ENCODE peak calls at places on chromosomes 5 and 9, in eight cellular contexts. U is PC-3; J is tibial artery; A is dorsolateral prefrontal cortex; B is colonic mucosa; E is CD8-positive, alpha-beta T cell; I is transverse colon; Y is GM12865. K is an unnamed sample.

GRCh38 chr5:39767906-39768305 is 343.1 kb upstream of the DAB2 start:
- DNase-seq in J (no peak), Y (no peak), I (no peak), E (no peak), U (no peak), B (no peak), A (no peak), K (no peak)

GRCh38 chr5:75465480-75465879 is 45.9 kb downstream of the CERT1 start:
- DNase-seq in J (no peak), A (no peak), B (no peak), I (no peak), Y (no peak), U (no peak), E (no peak), K (no peak)

GRCh38 chr5:179906294-179906794 is 1.4 kb downstream of the TBC1D9B start:
- DNase-seq in Y (no peak), E (no peak), J (no peak), U (no peak), I (no peak), A (no peak), B (no peak), K (no peak)

GRCh38 chr5:150616024-150616470 is 24.4 kb upstream of the SYNPO start:
- DNase-seq in B (peak), U (no peak), I (peak), A (no peak), Y (no peak), E (no peak), J (no peak), K (no peak)

GRCh38 chr5:19928556-19929421 is 59.2 kb downstream of the CDH18 start:
- DNase-seq in A (no peak), B (no peak), U (peak), Y (no peak), J (no peak), E (no peak), I (no peak), K (peak)

GRCh38 chr9:94076557-94076956 is 7.7 kb upstream of the PTPDC1 start:
- DNase-seq in A (no peak), J (no peak), I (no peak), B (no peak), E (no peak), Y (no peak), U (no peak), K (no peak)

GRCh38 chr9:124329996-124330714 is 72.4 kb downstream of the NEK6 start:
- DNase-seq in J (no peak), B (no peak), E (no peak), Y (no peak), A (no peak), I (no peak), U (no peak), K (no peak)

GRCh38 chr5:134349463-134349862 is 17.5 kb downstream of the CDKL3 start:
- DNase-seq in U (no peak), A (no peak), E (no peak), I (no peak), B (no peak), Y (no peak), J (no peak), K (no peak)

GRCh38 chr9:116335392-116335791 is 181.8 kb downstream of the PAPPA start:
- DNase-seq in J (no peak), U (no peak), A (no peak), E (no peak), I (no peak), B (no peak), Y (no peak), K (no peak)

GRCh38 chr9:31541626-31542025 is 842.8 kb upstream of the ACO1 start:
- DNase-seq in Y (peak), J (no peak), E (no peak), A (no peak), I (no peak), U (no peak), B (no peak), K (no peak)

GRCh38 chr9:84945878-84946538 is 276.5 kb downstream of the NTRK2 start:
- DNase-seq in J (no peak), I (no peak), Y (no peak), B (no peak), A (no peak), E (no peak), U (no peak), K (no peak)

GRCh38 chr9:86354882-86355399 is 731 bp upstream of the TUT7 start:
- DNase-seq in Y (no peak), E (no peak), U (no peak), B (no peak), I (no peak), A (no peak), J (no peak), K (no peak)

GRCh38 chr9:127176631-127177030 is 54.2 kb upstream of the ANGPTL2 start:
- DNase-seq in A (no peak), E (no peak), B (peak), I (no peak), Y (no peak), J (peak), U (no peak), K (no peak)

GRCh38 chr5:1163879-1164278 is 37.5 kb upstream of the SLC6A19 start:
- DNase-seq in J (no peak), A (no peak), B (no peak), U (no peak), Y (no peak), E (no peak), I (no peak), K (no peak)

GRCh38 chr5:57422993-57423392 is 59.6 kb downstream of the ACTBL2 start:
- DNase-seq in E (no peak), J (no peak), U (no peak), B (no peak), I (no peak), Y (no peak), A (no peak), K (no peak)

GRCh38 chr5:2750026-2750757 is 1.3 kb downstream of the IRX2 start:
- DNase-seq in I (no peak), U (no peak), A (no peak), E (no peak), Y (no peak), B (no peak), J (no peak), K (peak)

GRCh38 chr9:129484325-129485000 is 136.4 kb downstream of the C9orf50 start:
- DNase-seq in Y (no peak), E (no peak), A (no peak), J (no peak), I (no peak), B (no peak), U (no peak), K (no peak)

GRCh38 chr9:3708751-3709150 is 182.9 kb upstream of the RFX3 start:
- DNase-seq in B (no peak), E (no peak), Y (no peak), I (no peak), U (peak), A (no peak), J (no peak), K (peak)

GRCh38 chr5:172713113-172713808 is 57.7 kb downstream of the DUSP1 start:
- DNase-seq in E (peak), A (peak), Y (peak), B (peak), I (peak), U (peak), J (no peak), K (no peak)

GRCh38 chr5:18465833-18466681 is 831.8 kb downstream of the TAF11L14 start:
- DNase-seq in E (no peak), U (peak), B (peak), Y (peak), A (peak), J (no peak), I (peak), K (peak)

GRCh38 chr5:179623906-179624741 is 653 bp upstream of the HNRNPH1 start:
- DNase-seq in U (peak), J (peak), I (peak), E (peak), B (peak), A (no peak), Y (peak), K (peak)

GRCh38 chr5:72255670-72256069 is 64.4 kb downstream of the MRPS27 start:
- DNase-seq in I (no peak), U (no peak), A (no peak), B (no peak), Y (no peak), E (no peak), J (no peak), K (no peak)

GRCh38 chr9:90880066-90880465 is 78.4 kb downstream of the SYK start:
- DNase-seq in A (no peak), U (no peak), E (no peak), B (no peak), Y (no peak), J (no peak), I (no peak), K (no peak)

GRCh38 chr5:130923543-130924159 is 241.4 kb downstream of the HINT1 start:
- DNase-seq in E (no peak), B (no peak), A (no peak), Y (no peak), I (no peak), J (no peak), U (no peak), K (no peak)

GRCh38 chr9:5493597-5494511 is 16.5 kb upstream of the PDCD1LG2 start:
- DNase-seq in I (peak), J (no peak), U (peak), E (no peak), Y (peak), A (no peak), B (peak), K (peak)

GRCh38 chr9:113886003-113886324 is 9.9 kb downstream of the ZNF618 start:
- DNase-seq in Y (no peak), B (no peak), I (no peak), U (no peak), E (no peak), A (no peak), J (no peak), K (no peak)

GRCh38 chr9:5633243-5633642 is 4.3 kb downstream of the RIC1 start:
- DNase-seq in I (no peak), A (no peak), Y (no peak), B (no peak), U (peak), J (no peak), E (no peak), K (peak)

GRCh38 chr5:23136958-23137357 is 283.8 kb upstream of the CDH12 start:
- DNase-seq in U (no peak), E (no peak), I (no peak), A (no peak), J (no peak), Y (no peak), B (no peak), K (no peak)

GRCh38 chr5:23139338-23140171 is 286.4 kb upstream of the CDH12 start:
- DNase-seq in A (no peak), E (no peak), I (no peak), B (no peak), U (peak), Y (peak), J (no peak), K (peak)
- TF ChIP-seq CTCF in A (peak), E (no peak), I (no peak), B (no peak), U (peak), Y (no peak), J (no peak), K (peak)

GRCh38 chr9:131406567-131407436 is 12.9 kb downstream of the PRRC2B start:
- DNase-seq in J (no peak), I (no peak), U (no peak), E (no peak), B (no peak), A (no peak), Y (no peak), K (no peak)

GRCh38 chr9:131411719-131412681 is 18.1 kb downstream of the PRRC2B start:
- DNase-seq in J (no peak), A (no peak), I (no peak), B (no peak), Y (no peak), U (no peak), E (no peak), K (no peak)

GRCh38 chr9:131407717-131408195 is 13.9 kb downstream of the PRRC2B start:
- DNase-seq in A (no peak), E (peak), J (peak), B (no peak), Y (no peak), U (no peak), I (peak), K (peak)

GRCh38 chr9:131409458-131409992 is 15.6 kb downstream of the PRRC2B start:
- DNase-seq in J (no peak), I (no peak), U (no peak), A (no peak), Y (no peak), B (no peak), E (no peak), K (no peak)

DNA sequence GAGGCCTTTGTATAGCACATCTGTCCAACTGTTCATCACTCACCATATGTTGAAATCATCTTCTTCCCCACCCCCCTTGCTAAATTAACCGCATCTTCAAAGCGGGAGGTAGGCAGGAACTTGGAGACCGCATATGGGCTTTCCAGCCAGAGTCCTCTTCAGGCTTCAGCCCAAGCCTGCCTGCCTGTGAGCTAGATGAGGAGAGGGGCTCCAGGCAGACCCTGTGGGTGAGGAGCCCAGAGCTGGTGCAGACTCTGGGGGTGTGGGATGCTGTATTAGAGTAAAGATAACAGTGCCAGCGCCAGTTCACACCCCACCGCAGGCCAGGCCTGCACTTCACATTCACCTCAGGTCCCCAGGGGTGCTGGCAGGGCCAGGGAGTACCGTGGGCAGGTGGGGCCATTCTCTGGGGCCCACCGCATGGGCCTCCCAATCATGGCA is 16.2 kb downstream of the PRRC2B start:
- DNase-seq in B (no peak), E (no peak), Y (peak), J (no peak), A (no peak), I (no peak), U (no peak), K (no peak)
- H3K4me3 ChIP-seq in B (no peak), E (peak), Y (no peak), J (no peak), A (no peak), I (no peak), U (no peak), K (no peak)

DNA sequence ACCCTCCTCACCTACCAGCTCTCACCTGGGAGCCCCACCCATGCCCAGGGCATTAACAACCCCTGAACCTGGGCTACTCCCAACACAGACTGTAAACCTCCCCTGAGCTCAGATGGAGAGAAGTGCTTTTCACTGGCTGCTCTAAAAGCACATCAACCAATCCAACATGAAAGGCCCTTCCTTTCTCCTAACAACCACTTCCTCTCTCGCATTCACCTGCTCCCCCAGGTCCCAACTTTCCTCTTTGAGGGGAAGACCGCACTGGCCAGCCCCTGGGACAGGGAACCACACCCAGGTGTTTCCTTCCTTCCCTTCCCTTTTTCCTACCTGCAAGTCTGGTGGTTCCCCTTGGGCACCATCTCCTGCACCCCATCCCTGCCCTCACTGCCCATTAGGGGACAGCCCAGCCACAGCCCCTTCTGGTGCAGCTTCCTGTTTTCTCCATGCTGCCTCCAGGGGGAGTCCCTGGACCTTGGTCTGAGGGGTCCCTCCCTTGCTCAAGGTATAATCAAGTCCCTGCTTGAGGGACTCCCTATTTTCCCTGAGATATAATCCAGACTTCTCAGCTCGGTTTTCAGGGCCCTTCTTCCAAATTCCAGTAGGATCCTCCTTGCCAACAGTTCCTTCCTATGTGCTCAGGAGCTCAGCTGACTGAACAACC is 30.5 kb upstream of the DAB2IP start:
- DNase-seq in J (no peak), Y (peak), I (no peak), A (no peak), E (no peak), B (no peak), U (no peak), K (peak)
- TF ChIP-seq CTCF in J (no peak), Y (peak), I (no peak), A (peak), E (no peak), B (peak), U (peak), K (peak)

GRCh38 chr9:69029535-69029934 is 6.0 kb upstream of the FXN start:
- DNase-seq in A (no peak), E (no peak), U (no peak), J (no peak), Y (no peak), B (no peak), I (no peak), K (no peak)

GRCh38 chr9:69030851-69031645 is 4.5 kb upstream of the FXN start:
- DNase-seq in J (no peak), A (no peak), U (peak), Y (no peak), B (no peak), E (no peak), I (no peak), K (peak)

GRCh38 chr9:69023650-69024049 is 9.7 kb upstream of the PRKACG start:
- DNase-seq in Y (no peak), B (no peak), I (no peak), A (no peak), J (no peak), U (peak), E (no peak), K (no peak)

GRCh38 chr9:69027355-69028097 is 8.0 kb upstream of the FXN start:
- DNase-seq in B (peak), U (peak), Y (peak), E (peak), A (no peak), I (peak), J (no peak), K (peak)

GRCh38 chr9:69028754-69029153 is 6.8 kb upstream of the FXN start:
- DNase-seq in A (no peak), B (no peak), U (no peak), E (peak), J (no peak), I (no peak), Y (no peak), K (no peak)
- H3K4me3 ChIP-seq in A (no peak), B (no peak), U (no peak), E (no peak), J (no peak), I (no peak), Y (no peak), K (no peak)

GRCh38 chr5:171689853-171690417 is 95.7 kb upstream of the SMIM23 start:
- DNase-seq in A (no peak), B (no peak), U (no peak), Y (no peak), J (no peak), E (no peak), I (no peak), K (no peak)
- TF ChIP-seq CTCF in A (no peak), B (no peak), U (no peak), Y (no peak), J (no peak), E (peak), I (no peak), K (no peak)

DNA sequence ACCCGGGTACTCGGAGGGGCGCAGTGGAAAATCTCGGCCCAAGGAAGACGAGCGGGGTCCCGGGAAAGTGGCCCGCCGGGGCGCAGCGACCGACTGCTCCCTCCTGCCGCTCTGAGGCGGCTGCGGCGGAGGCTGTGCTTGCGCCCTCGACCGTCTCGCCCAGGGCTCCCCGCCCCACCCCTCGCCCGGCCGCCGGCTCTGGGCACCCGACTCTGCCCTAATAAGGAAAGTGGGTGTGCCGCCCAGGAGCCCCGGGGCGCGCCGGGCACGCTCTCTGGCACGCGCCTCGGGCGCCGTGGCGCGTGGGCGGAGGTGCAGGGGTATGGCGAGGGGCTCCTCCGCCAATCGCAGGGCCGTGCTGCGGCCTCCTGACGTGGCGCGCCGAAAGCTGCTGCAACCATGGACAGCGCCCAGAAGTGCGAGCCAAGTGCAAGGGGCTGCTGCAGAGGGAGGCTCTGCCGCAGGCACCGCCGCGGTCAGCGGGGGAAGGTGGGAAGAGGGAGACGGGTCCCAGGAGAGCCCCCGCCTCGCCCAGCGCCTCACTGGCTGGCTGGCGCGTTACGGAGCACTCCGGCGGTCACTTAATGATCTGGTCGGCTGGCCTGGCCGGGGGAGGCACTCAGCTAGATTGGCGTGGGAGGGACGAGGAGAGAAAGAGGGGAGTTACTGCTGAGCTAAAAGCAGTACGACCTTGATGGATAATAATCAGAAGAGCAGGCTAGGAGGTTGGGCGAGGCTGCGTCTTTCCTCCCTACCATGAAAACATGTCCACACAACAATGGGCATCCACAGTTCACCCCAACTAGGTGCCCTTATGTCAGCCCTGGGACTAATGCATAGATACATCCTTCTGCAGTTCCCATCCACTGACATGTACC is at the start of gene PRUNE2:
- DNase-seq in Y (peak), J (peak), U (peak), I (peak), E (no peak), A (peak), B (peak), K (peak)
- H3K4me3 ChIP-seq in Y (no peak), J (peak), U (peak), I (peak), E (no peak), A (peak), B (peak), K (peak)

DNA sequence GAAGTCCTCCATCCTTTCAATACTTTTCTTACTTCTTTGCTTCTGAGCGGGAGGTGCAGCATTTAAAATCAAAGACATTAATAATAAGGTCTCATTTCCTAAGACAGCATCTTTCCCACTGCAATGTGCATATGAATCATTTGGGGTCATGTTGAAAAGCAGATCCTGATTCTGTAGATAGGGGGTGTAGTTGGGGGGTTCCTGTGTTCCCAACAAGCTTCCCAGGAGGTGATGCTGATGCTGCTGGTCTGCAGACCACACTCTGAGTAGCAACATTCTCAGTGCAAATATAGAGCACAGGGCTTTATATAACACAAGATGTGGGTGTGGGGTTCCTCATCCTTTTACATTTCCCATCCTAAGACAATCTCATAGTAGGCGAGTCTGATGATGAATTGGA is 126.5 kb upstream of the PALM2AKAP2 start:
- DNase-seq in B (no peak), J (no peak), I (no peak), E (no peak), A (no peak), Y (no peak), U (no peak), K (no peak)
- TF ChIP-seq CTCF in B (no peak), J (no peak), I (no peak), E (no peak), A (no peak), Y (no peak), U (no peak), K (no peak)

GRCh38 chr5:64690417-64691151 is at the start of gene SHISAL2B:
- DNase-seq in B (no peak), E (no peak), J (no peak), U (no peak), A (no peak), Y (no peak), I (no peak), K (peak)
- H3K4me3 ChIP-seq in B (no peak), E (no peak), J (peak), U (peak), A (peak), Y (no peak), I (no peak), K (peak)

K was measured in epithelial cell of esophagus.